ENCODE peak calls at places on chromosomes 4 and X, in five cellular contexts. T is hepatocyte, N is mammary epithelial cell, C is A549, Z is PC-3. S is an unnamed sample.

GRCh38 chrX:39900788-39901170 is 197.0 kb downstream of the BCOR start:
- DNase-seq in Z (no peak), N (no peak), C (no peak), T (no peak), S (peak)

GRCh38 chr4:7371122-7371941 is 63.4 kb downstream of the PSAPL1 start:
- DNase-seq in C (no peak), T (peak), Z (no peak), N (no peak), S (peak)

GRCh38 chrX:5113128-5113527 is 1115.5 kb downstream of the NLGN4X start:
- DNase-seq in T (peak), Z (peak), N (peak), C (peak), S (no peak)

GRCh38 chrX:111467896-111468295 is 43.5 kb upstream of the SERTM2 start:
- DNase-seq in T (peak), N (no peak), C (no peak), Z (no peak), S (no peak)

GRCh38 chrX:132217203-132218073 is 1.8 kb downstream of the RAP2C start:
- DNase-seq in N (peak), T (peak), Z (peak), C (peak), S (peak)

GRCh38 chr4:121070274-121070673 is 2.1 kb downstream of the NDNF start:
- DNase-seq in N (no peak), Z (no peak), T (peak), C (no peak), S (peak)

GRCh38 chrX:139085404-139085803 is 373.9 kb upstream of the FGF13 start:
- DNase-seq in T (no peak), C (no peak), N (no peak), Z (no peak), S (no peak)

GRCh38 chr4:129526812-129527211 is 430.9 kb downstream of the C4orf33 start:
- DNase-seq in Z (peak), C (peak), N (no peak), T (no peak), S (no peak)

GRCh38 chr4:2591189-2591588 is 54.7 kb downstream of the FAM193A start:
- DNase-seq in T (no peak), C (no peak), N (no peak), Z (no peak), S (peak)

GRCh38 chr4:176656108-176656507 is 136.6 kb downstream of the VEGFC start:
- DNase-seq in T (no peak), N (no peak), C (no peak), Z (no peak), S (peak)

GRCh38 chr4:69308634-69309033 is 28.4 kb downstream of the UGT2B28 start:
- DNase-seq in C (no peak), N (no peak), Z (peak), T (peak), S (no peak)

DNA sequence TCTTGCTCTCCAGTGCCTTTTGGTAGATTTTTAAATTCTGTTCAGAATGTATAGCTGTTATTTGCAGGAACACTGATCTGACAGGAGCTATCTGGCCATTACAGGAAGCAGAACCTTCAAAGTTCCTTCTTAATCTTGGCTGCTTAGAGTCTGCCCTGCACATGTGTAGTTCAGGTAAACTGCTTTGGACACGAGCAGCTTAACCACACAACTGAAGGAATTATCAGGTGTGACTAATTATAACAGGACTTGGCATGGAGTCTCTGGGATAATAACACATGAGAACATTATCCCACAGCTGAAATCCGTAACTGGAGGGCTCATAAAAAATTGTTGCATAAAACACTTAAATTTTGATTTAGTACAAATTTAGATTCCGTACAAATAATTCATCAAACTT is 11.6 kb upstream of the ING2 start:
- DNase-seq in N (no peak), C (no peak), Z (no peak), T (no peak), S (no peak)
- H3K4me2 ChIP-seq in N (peak), C (no peak), Z (peak), T (no peak), S (peak)

GRCh38 chr4:63505714-63506460 is 903.4 kb downstream of the TECRL start:
- DNase-seq in Z (no peak), T (no peak), N (no peak), C (no peak), S (no peak)
- H3K4me2 ChIP-seq in Z (no peak), T (no peak), N (no peak), C (no peak), S (no peak)

DNA sequence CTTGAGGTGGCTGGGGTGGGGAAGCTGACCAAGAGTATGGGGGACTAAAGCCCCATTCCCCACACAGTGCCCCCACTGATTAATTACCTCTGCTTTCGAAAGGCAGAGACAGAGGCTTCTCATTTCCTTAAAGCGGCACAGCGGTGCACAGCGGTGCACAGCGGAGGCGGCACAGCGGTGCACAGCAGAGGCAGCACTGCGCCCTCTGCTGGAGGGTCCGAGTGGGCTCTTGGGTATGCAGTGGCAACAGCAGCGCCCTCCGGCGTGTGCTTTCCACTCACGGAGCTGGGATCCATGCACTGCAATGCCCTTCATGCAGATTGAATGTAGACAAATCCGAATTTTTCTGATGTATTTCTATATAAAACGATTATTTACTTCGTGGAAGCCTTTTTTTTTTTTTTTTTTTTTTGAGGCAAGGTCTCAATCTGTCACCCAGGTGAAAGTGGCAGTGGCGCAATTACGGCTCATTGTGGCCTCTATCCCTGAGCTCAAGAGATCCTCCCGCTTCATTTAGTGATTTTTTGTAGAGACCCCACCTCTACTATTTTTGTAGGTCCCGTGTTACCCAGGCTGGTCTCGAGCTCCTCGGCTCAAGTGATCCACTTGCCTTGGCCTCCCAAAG is 19.7 kb upstream of the PRPS2 start:
- DNase-seq in Z (peak), T (peak), N (no peak), C (peak), S (peak)
- H3K4me2 ChIP-seq in Z (peak), T (peak), N (no peak), C (peak), S (peak)

GRCh38 chr4:5066101-5066500 is 14.8 kb downstream of the STK32B start:
- DNase-seq in Z (no peak), N (no peak), C (no peak), T (no peak), S (no peak)
- H3K4me2 ChIP-seq in Z (no peak), N (no peak), C (no peak), T (no peak), S (no peak)

GRCh38 chr4:147349199-147349598 is 131.7 kb upstream of the EDNRA start:
- DNase-seq in Z (no peak), C (no peak), N (no peak), T (no peak), S (no peak)
- H3K4me2 ChIP-seq in Z (no peak), C (no peak), N (no peak), T (no peak), S (no peak)

S was measured in GM23248.